ENCODE peak calls at places on chromosomes 16 and 17, in seven cellular contexts. G, V, N, E, S, R and T are unnamed samples.

GRCh38 chr16:11349599-11350276 is 4.5 kb downstream of the RMI2 start:
- DNase-seq in V (peak; percentile 90), N (no peak), S (no peak), E (no peak), R (no peak), G (no peak), T (no peak)

GRCh38 chr16:30656974-30657865 is 1.0 kb upstream of the FBRS start:
- DNase-seq in S (no peak), R (no peak), G (no peak), N (no peak), V (no peak), E (no peak), T (no peak)

GRCh38 chr17:9209347-9209746 is 188.0 kb downstream of the NTN1 start:
- DNase-seq in N (no peak), E (no peak), V (no peak), G (no peak), S (no peak), R (no peak), T (no peak)

GRCh38 chr16:12582696-12583095 is 221.0 kb downstream of the CPPED1 start:
- DNase-seq in N (no peak), G (no peak), V (no peak), E (no peak), R (no peak), S (peak; percentile 16), T (no peak)

GRCh38 chr17:60908324-60908723 is 230.7 kb downstream of the BCAS3 start:
- DNase-seq in S (no peak), E (no peak), R (peak; percentile 23), G (no peak), V (no peak), N (no peak), T (no peak)

GRCh38 chr17:48299760-48300159 is 130.3 kb downstream of the SKAP1 start:
- DNase-seq in E (no peak), S (no peak), G (no peak), N (no peak), R (no peak), V (no peak), T (no peak)

GRCh38 chr17:29133146-29133713 is 47.0 kb downstream of the MYO18A start:
- DNase-seq in N (no peak), V (peak; percentile 83), S (no peak), G (no peak), E (no peak), R (peak; percentile 41), T (no peak)

GRCh38 chr17:81488276-81488860 is 24.2 kb downstream of the ACTG1 start:
- DNase-seq in E (no peak), V (no peak), S (peak; percentile 73), N (no peak), G (no peak), R (peak; percentile 41), T (no peak)

GRCh38 chr16:963913-964695 is 6.7 kb downstream of the LMF1 start:
- DNase-seq in E (no peak), R (no peak), V (no peak), N (no peak), S (no peak), G (no peak), T (no peak)

GRCh38 chr17:63458478-63458877 is 12.4 kb upstream of the CYB561 start:
- DNase-seq in G (no peak), V (no peak), N (no peak), R (no peak), S (no peak), E (no peak), T (no peak)

GRCh38 chr16:10949424-10949970 is 5.1 kb downstream of the CLEC16A start:
- DNase-seq in R (peak; percentile 86), E (no peak), G (peak; percentile 39), V (no peak), N (no peak), S (no peak), T (no peak)

GRCh38 chr17:8005951-8006730 is 3.7 kb downstream of the GUCY2D start:
- DNase-seq in N (no peak), E (no peak), R (peak; percentile 46), G (no peak), S (no peak), V (no peak), T (no peak)

GRCh38 chr17:37050905-37051304 is 102.2 kb downstream of the AATF start:
- DNase-seq in R (no peak), N (no peak), V (no peak), S (no peak), G (no peak), E (no peak), T (peak; percentile 16)

DNA sequence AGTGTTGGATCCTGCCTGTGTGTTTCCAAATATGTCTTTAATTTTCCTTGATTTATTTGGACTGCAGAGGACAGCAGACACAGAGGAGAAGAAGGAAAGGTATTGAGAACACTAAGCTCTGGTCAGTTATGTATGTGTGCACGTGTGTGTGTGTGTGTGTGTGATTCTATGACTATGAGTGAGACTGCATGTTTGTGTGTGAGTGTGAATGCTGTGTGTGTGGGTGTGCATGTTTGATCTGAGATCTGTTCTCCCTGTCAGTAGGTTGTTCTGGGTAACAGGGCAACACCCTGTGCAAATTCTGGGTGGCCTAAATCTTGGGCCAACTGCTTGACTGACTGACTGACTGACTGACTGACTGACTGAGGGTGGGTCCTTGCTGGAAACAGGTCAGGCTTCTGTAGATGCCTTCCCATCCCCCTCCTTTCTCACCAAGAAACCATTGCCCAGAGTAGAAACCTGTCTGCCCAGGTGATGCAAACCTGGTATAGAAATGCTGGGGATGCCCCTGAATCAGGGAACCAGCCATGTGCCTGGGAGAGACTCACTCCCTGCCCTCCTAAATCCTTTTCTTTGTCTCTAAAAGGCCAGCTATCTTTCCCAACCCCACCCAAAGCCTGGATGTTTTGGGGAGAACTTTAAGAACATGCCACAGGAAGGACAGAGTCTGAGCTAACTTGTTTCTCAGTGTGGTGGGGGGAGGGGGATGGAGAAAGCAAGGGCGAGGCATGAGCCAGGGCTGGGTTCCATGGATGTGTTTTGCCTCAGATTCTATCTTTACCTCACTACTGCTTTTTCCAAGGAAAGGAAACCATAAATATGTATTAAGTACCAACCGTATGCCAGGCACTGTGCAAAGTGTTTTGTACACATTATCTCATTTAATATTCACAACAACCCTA is 4.4 kb upstream of the NR1D1 start:
- DNase-seq in V (no peak), S (no peak), E (no peak), N (no peak), R (peak; percentile 32), G (no peak), T (no peak)
- H3K4me3 ChIP-seq in V (no peak overlapping the region), S (no peak overlapping the region), E (no peak overlapping the region), N (no peak overlapping the region), R (peak overlapping the region; percentile 17), G (no peak overlapping the region), T (no peak overlapping the region)

DNA sequence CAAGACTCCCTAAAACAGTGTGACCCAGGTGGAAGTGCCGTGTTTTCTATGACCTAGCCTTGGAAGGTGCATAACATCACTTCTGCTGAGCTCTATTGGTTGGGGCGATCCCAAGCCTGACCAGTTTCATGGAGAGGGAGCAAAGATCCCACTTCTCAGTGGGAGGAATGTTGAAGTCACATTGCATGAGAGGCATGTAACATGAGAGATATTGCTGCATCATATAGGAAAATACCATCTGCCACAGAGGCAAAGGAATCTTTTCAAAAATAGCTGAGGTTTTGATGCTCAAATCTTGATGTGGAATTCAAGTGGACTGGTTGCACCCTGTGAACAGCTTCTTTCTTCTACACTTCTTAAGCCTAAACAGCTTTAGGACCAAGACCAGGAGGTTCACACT is 56.4 kb upstream of the NLRP1 start:
- DNase-seq in E (no peak), N (no peak), V (no peak), R (no peak), S (no peak), G (no peak), T (no peak)
- H3K27me3 ChIP-seq in E (no peaks in the 10 kb centered on the region), N (peaks cover 3% of the 10 kb centered on the region), V (no peaks in the 10 kb centered on the region), R (no peaks in the 10 kb centered on the region), S (no peaks in the 10 kb centered on the region), G (no peaks in the 10 kb centered on the region), T (no peaks in the 10 kb centered on the region)

DNA sequence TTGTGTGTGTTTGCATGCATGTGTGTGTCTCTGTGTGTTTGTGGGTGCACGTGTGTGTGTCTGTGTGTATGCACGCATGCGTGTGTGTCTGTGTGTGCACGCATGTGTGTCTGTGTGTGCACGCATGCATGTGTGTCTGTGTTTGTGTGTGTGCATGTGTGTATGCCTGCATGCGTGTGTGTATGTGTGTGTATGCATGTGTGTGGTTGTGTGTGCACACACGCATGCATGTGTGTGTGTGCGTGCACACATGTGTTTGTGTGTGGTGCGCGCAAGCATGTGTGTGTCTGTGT is 239.9 kb upstream of the TNRC6C start:
- DNase-seq in S (no peak), G (no peak), E (no peak), N (no peak), V (no peak), R (no peak), T (no peak)
- H3K36me3 ChIP-seq in S (no peaks in the 10 kb centered on the region), G (no peaks in the 10 kb centered on the region), E (peaks cover 3% of the 10 kb centered on the region), N (no peaks in the 10 kb centered on the region), V (no peaks in the 10 kb centered on the region), R (peaks cover 4% of the 10 kb centered on the region), T (no peaks in the 10 kb centered on the region)

GRCh38 chr16:73172621-73173312 is 124.8 kb upstream of the ZFHX3 start:
- DNase-seq in V (peak; percentile 98), N (no peak), G (no peak), S (peak; percentile 81), R (peak; percentile 70), E (no peak), T (no peak)
- H3K4me3 ChIP-seq in V (peak overlapping the region; percentile 36), N (no peak overlapping the region), G (no peak overlapping the region), S (no peak overlapping the region), R (no peak overlapping the region), E (no peak overlapping the region), T (no peak overlapping the region)

DNA sequence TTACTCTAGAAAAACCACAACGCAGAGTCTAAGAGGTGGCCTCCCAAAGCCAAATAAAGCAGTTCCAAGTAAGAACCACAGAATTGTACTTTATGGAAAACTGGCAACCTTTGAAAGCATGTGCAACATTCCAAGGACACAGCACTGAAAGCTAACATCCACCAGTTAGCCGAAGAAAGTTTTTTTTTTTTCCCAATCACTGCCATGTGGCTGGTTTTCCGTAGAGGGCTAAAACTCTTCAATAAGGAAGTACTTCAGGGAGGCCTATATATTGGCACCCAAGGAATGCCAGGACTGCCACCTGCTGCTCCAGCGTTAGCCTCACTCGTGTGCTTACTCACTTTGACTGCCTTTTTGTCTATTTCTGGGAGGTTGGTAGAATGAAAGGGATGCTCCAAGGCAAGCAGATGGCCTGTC is 25.2 kb downstream of the CEP95 start:
- DNase-seq in N (no peak), V (peak; percentile 53), G (no peak), E (no peak), R (no peak), S (no peak), T (no peak)
- H3K27me3 ChIP-seq in N (no peaks in the 10 kb centered on the region), V (no peaks in the 10 kb centered on the region), G (no peaks in the 10 kb centered on the region), E (no peaks in the 10 kb centered on the region), R (no peaks in the 10 kb centered on the region), S (no peaks in the 10 kb centered on the region), T (no peaks in the 10 kb centered on the region)